ENCODE peak calls at places on chromosomes 16 and 17, in eight cellular contexts. V is H1, L is endothelial cell of umbilical vein, I is GM12891, C is GM23338, P is HCT116, S is breast epithelium, J is SK-N-SH. H is an unnamed sample.

GRCh38 chr16:70157477-70158260 is 15.9 kb upstream of the CLEC18C start:
- DNase-seq in V (no peak), L (peak), I (no peak), C (no peak), J (peak), S (no peak), P (no peak), H (no peak)

GRCh38 chr17:39765766-39766165 is 28.0 kb downstream of the GRB7 start:
- DNase-seq in I (no peak), V (no peak), S (no peak), J (no peak), L (no peak), P (no peak), C (no peak), H (no peak)

GRCh38 chr16:72467157-72467759 is 295.3 kb upstream of the PMFBP1 start:
- DNase-seq in J (peak), I (no peak), S (no peak), P (peak), L (peak), V (no peak), C (peak), H (no peak)

GRCh38 chr17:3879591-3880417 is 13.0 kb downstream of the CAMKK1 start:
- DNase-seq in I (no peak), V (no peak), L (no peak), S (no peak), J (peak), P (no peak), C (no peak), H (no peak)

GRCh38 chr17:67157732-67158639 is 87.0 kb downstream of the HELZ start:
- DNase-seq in S (no peak), I (no peak), V (no peak), L (peak), J (peak), P (peak), C (peak), H (no peak)

GRCh38 chr16:86517033-86517432 is 6.7 kb downstream of the FOXF1 start:
- DNase-seq in C (no peak), P (no peak), S (no peak), V (no peak), I (no peak), L (no peak), J (no peak), H (no peak)

GRCh38 chr16:11105038-11105903 is 150.7 kb downstream of the SOCS1 start:
- DNase-seq in L (peak), P (no peak), J (peak), C (no peak), I (no peak), S (no peak), V (no peak), H (peak)

GRCh38 chr16:79089735-79090284 is 510.7 kb downstream of the MAF start:
- DNase-seq in S (no peak), P (no peak), I (no peak), J (no peak), L (no peak), C (no peak), V (no peak), H (no peak)

GRCh38 chr17:77882481-77883212 is 75.9 kb upstream of the TNRC6C start:
- DNase-seq in C (no peak), J (no peak), V (no peak), P (no peak), L (no peak), I (no peak), S (no peak), H (peak)

GRCh38 chr17:8068736-8069586 is 18.6 kb downstream of the ALOX12B start:
- DNase-seq in C (no peak), P (no peak), L (no peak), I (no peak), V (no peak), J (no peak), S (no peak), H (no peak)

GRCh38 chr17:49508061-49508865 is 13.2 kb downstream of the NGFR start:
- DNase-seq in P (peak), S (peak), C (peak), J (peak), L (no peak), I (no peak), V (peak), H (no peak)

GRCh38 chr17:78917451-78918307 is 7.5 kb downstream of the TIMP2 start:
- DNase-seq in I (no peak), L (no peak), P (no peak), C (no peak), J (no peak), V (no peak), S (no peak), H (no peak)

GRCh38 chr16:24728891-24729242 is 584 bp upstream of the TNRC6A start:
- DNase-seq in C (no peak), S (no peak), P (no peak), L (no peak), I (peak), V (no peak), J (peak), H (no peak)

GRCh38 chr17:48393271-48393670 is 36.7 kb downstream of the SKAP1 start:
- DNase-seq in P (no peak), J (no peak), I (no peak), C (no peak), V (no peak), L (no peak), S (no peak), H (no peak)

GRCh38 chr17:63694974-63695773 is 4.8 kb downstream of the LIMD2 start:
- DNase-seq in S (no peak), C (no peak), I (no peak), J (no peak), P (no peak), V (no peak), L (no peak), H (no peak)

GRCh38 chr17:50946223-50946890 is 80.2 kb upstream of the TOB1 start:
- DNase-seq in C (no peak), J (no peak), V (no peak), P (no peak), L (no peak), S (no peak), I (no peak), H (no peak)

GRCh38 chr17:78597923-78598545 is 20.8 kb upstream of the DNAH17 start:
- DNase-seq in I (no peak), P (no peak), J (no peak), V (no peak), L (no peak), C (no peak), S (no peak), H (no peak)

DNA sequence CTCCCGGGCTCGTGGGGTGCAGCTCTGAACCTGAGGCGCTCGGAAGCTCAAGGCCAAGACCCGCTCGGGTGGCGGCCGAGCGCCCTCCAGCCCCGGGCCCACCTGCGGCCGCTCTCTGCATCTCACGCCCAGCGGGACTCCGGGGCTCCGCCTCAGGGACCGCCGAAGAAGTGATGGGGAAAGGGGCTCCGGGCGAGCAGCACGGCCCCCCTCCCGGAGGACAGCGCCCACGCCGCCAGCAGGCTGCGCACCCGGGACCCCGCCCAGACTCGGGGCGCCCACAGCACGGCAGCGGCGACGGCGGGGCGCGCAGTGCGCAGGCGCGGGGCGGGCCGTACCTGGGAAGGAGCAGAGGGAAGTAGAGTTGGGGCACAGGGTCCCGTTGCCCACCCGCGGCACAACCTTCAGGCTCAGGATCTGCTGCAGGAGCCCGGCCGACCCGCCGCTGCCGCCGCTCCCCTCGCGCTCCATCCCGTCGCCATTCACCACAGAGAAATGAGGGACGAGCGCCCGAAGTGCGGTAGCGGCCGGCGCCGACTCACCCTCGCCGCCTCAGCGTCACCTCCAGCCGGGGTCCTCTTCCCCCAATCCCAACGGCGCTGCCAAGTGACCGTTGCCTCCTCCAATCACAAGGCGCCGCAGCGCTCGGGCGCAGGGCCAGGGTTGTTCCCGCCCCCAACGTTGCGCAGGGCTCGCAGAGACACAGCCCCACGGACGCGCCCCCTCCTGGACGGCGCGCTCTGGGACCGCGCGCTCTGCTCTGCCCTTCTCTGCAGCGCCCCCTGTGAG is at the start of gene TMEM170A:
- DNase-seq in I (peak), S (peak), L (peak), C (peak), J (peak), P (peak), V (peak), H (peak)
- TF ChIP-seq POLR2AphosphoS5 in I (peak), S (peak), L (peak), C (peak), J (peak), P (peak), V (peak), H (peak)

DNA sequence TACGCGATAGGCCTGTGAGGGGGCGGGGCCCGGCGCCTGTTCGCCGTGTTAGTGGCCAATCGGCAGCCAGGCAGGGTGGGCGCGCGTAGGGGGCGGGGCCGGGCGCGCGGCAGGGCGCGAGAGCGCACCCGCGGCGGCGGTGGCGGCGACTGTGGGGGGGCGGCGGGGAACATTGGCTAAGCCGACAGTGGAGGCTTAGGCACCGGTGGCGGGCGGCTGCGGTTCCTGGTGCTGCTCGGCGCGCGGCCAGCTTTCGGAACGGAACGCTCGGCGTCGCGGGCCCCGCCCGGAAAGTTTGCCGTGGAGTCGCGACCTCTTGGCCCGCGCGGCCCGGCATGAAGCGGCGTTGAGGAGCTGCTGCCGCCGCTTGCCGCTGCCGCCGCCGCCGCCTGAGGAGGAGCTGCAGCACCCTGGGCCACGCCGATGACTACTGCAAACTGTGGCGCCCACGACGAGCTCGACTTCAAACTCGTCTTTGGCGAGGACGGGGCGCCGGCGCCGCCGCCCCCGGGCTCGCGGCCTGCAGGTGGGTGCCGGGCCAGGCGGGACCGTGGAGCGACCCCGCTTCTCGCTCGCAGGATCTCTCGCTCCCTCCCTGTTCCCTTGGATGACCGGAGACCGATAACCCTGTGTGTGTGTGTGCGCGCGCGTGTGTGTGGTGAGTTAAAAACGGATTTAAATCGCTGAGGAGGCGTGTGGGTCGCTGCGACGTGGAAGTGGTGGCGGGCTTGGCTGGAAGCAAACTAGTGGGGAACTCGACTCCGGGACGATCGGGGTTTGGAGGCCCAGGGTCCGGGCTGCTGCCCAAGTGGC is at the start of gene NFATC3:
- DNase-seq in I (peak), J (peak), V (peak), P (peak), C (peak), L (peak), S (peak), H (peak)
- TF ChIP-seq POLR2AphosphoS5 in I (no peak), J (no peak), V (no peak), P (peak), C (peak), L (peak), S (peak), H (no peak)

GRCh38 chr16:84989791-84990620 is 21.3 kb downstream of the ZDHHC7 start:
- DNase-seq in P (no peak), C (no peak), V (no peak), J (no peak), L (no peak), S (no peak), I (no peak), H (no peak)

GRCh38 chr16:84993926-84994325 is 17.4 kb downstream of the ZDHHC7 start:
- DNase-seq in V (no peak), L (no peak), S (no peak), P (no peak), I (no peak), J (no peak), C (no peak), H (no peak)

GRCh38 chr16:84990782-84991181 is 20.6 kb downstream of the ZDHHC7 start:
- DNase-seq in L (no peak), I (no peak), C (no peak), J (no peak), P (no peak), S (no peak), V (no peak), H (no peak)

GRCh38 chr16:84995666-84996065 is 15.7 kb downstream of the ZDHHC7 start:
- DNase-seq in L (no peak), S (no peak), I (no peak), J (no peak), C (no peak), V (no peak), P (no peak), H (no peak)

DNA sequence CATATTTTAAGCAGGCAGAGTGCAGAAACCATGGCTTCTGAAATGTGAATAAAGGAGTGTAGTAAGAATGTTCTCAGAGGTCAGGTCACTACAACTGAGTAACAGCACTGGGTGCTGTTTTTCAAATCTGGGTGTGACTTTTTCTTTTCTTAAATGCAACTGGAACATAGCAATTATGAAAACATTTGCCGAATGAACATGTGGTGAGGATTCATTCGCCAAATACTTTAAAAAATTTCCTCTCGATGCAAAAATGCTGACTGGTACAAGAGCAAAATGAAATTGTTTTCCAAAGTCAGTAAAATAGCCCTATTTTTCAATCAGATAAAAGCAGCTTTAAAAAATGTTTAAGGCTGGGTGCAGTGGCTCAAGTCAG is 18.6 kb downstream of the ZDHHC7 start:
- DNase-seq in P (no peak), V (no peak), I (no peak), C (no peak), S (no peak), L (no peak), J (no peak), H (no peak)
- TF ChIP-seq POLR2AphosphoS5 in P (no peak), V (no peak), I (no peak), C (no peak), S (no peak), L (no peak), J (no peak), H (no peak)

GRCh38 chr16:16917201-16917600 is 538.3 kb downstream of the NPIPA7 start:
- DNase-seq in I (no peak), C (no peak), L (no peak), V (no peak), J (no peak), P (no peak), S (no peak), H (no peak)

GRCh38 chr16:16915771-16916170 is 536.8 kb downstream of the NPIPA7 start:
- DNase-seq in S (no peak), J (no peak), C (no peak), P (no peak), L (no peak), I (no peak), V (no peak), H (no peak)
- TF ChIP-seq POLR2AphosphoS5 in S (no peak), J (no peak), C (no peak), P (no peak), L (no peak), I (no peak), V (no peak), H (no peak)

GRCh38 chr17:5545051-5545987 is 39.0 kb downstream of the NLRP1 start:
- DNase-seq in S (no peak), C (no peak), L (no peak), J (no peak), I (no peak), P (no peak), V (no peak), H (no peak)
- TF ChIP-seq POLR2AphosphoS5 in S (no peak), C (no peak), L (no peak), J (no peak), I (no peak), P (no peak), V (no peak), H (no peak)

GRCh38 chr16:69126221-69126620 is 6.2 kb downstream of the CHTF8 start:
- DNase-seq in P (no peak), J (no peak), V (no peak), S (no peak), I (no peak), L (no peak), C (no peak), H (no peak)
- TF ChIP-seq POLR2AphosphoS5 in P (no peak), J (no peak), V (no peak), S (no peak), I (no peak), L (no peak), C (no peak), H (no peak)

DNA sequence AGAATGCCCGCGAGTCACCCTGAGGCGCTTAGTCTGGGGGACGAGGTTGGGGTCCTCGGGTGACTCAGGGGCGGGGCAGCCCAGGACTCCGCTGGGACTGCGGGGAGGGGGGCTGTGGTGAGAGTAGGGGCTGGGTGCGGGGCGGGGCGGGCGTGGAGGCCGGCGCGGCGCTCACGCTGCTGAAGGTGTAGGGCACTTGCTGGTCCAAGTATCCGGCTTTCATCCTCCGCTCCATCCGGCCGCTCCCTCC is 832 bp downstream of the ETV4 start:
- DNase-seq in P (no peak), C (no peak), V (no peak), I (no peak), L (no peak), J (no peak), S (no peak), H (peak)
- TF ChIP-seq POLR2AphosphoS5 in P (no peak), C (no peak), V (no peak), I (no peak), L (no peak), J (no peak), S (no peak), H (no peak)

GRCh38 chr17:31508310-31509094 is 117.0 kb downstream of the RAB11FIP4 start:
- DNase-seq in J (no peak), L (no peak), S (no peak), I (no peak), C (peak), V (no peak), P (no peak), H (no peak)
- TF ChIP-seq POLR2AphosphoS5 in J (no peak), L (no peak), S (no peak), I (no peak), C (no peak), V (no peak), P (no peak), H (no peak)

DNA sequence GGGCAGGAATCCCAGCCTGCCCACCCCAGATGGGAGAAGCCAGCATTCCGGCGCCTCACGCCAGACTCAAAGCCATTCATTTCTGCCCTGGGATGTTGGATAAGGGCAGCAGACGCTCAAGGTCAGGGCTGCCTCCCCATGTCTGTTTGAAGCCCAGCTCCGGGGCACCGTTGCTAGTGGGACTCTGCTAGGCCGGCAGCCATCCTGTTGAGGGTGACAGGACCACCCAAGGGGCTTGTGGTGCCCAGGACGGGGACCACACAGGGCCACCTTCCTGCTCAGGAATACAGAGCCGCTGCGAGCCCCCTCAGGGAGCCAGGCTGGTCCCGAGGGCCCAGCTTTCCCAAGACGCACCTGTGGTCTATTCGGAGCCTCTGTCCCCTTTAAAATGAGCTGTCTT is 101.7 kb upstream of the CREBBP start:
- DNase-seq in S (no peak), J (no peak), L (no peak), C (no peak), V (no peak), P (no peak), I (no peak), H (no peak)
- TF ChIP-seq POLR2AphosphoS5 in S (no peak), J (no peak), L (no peak), C (no peak), V (no peak), P (no peak), I (no peak), H (no peak)

GRCh38 chr17:73098919-73099318 is 6.4 kb upstream of the SLC39A11 start:
- DNase-seq in L (no peak), S (no peak), P (no peak), V (no peak), C (no peak), J (no peak), I (no peak), H (no peak)

GRCh38 chr17:73100363-73100762 is 7.9 kb upstream of the SLC39A11 start:
- DNase-seq in V (no peak), S (no peak), C (no peak), I (no peak), L (no peak), P (no peak), J (no peak), H (no peak)

GRCh38 chr17:73101031-73101430 is 8.5 kb upstream of the SLC39A11 start:
- DNase-seq in S (no peak), C (no peak), L (no peak), V (no peak), P (no peak), I (no peak), J (no peak), H (no peak)

GRCh38 chr17:73096866-73097265 is 4.4 kb upstream of the SLC39A11 start:
- DNase-seq in L (no peak), V (no peak), I (no peak), C (no peak), S (peak), J (no peak), P (no peak), H (no peak)

GRCh38 chr17:73099504-73099903 is 7.0 kb upstream of the SLC39A11 start:
- DNase-seq in S (no peak), I (no peak), C (no peak), J (no peak), P (no peak), V (no peak), L (no peak), H (no peak)
- TF ChIP-seq POLR2AphosphoS5 in S (no peak), I (no peak), C (no peak), J (no peak), P (no peak), V (no peak), L (no peak), H (no peak)

H was measured in GM12892.